ENCODE peak calls at places on chromosomes 13 and 19, in four cellular contexts. T is NCI-H1092; J is activated naive CD8-positive, alpha-beta T cell treated with anti-CD3 and anti-CD28 coated beads for 36 hours; Z is aorta. A is an unnamed sample.

GRCh38 chr19:51457351-51458013 is 772 bp downstream of the SIGLEC8 start:
- DNase-seq in T (no peak), J (no peak), Z (no peak), A (no peak)

GRCh38 chr19:2289714-2290435 is 7.9 kb upstream of the PEAK3 start:
- DNase-seq in Z (peak; percentile 77), J (peak; percentile 49), T (no peak), A (peak; percentile 78)

GRCh38 chr13:50580684-50581305 is 262.7 kb downstream of the DLEU7 start:
- DNase-seq in J (no peak), Z (no peak), T (no peak), A (no peak)

GRCh38 chr13:65856464-65856863 is 1373.7 kb downstream of the PCDH9 start:
- DNase-seq in T (no peak), J (no peak), Z (no peak), A (no peak)

GRCh38 chr13:97853550-97853949 is 99.9 kb upstream of the IPO5 start:
- DNase-seq in T (no peak), Z (no peak), J (no peak), A (no peak)

GRCh38 chr13:79492313-79492798 is 11.4 kb downstream of the NDFIP2 start:
- DNase-seq in Z (no peak), T (no peak), J (no peak), A (no peak)

GRCh38 chr13:29808264-29808663 is 42.2 kb downstream of the UBL3 start:
- DNase-seq in T (no peak), Z (no peak), J (no peak), A (no peak)

GRCh38 chr13:69585656-69586055 is 522.0 kb upstream of the ATXN8OS start:
- DNase-seq in Z (no peak), T (no peak), J (no peak), A (no peak)

GRCh38 chr13:95704510-95704909 is 27.6 kb downstream of the DNAJC3 start:
- DNase-seq in J (no peak), Z (no peak), T (no peak), A (no peak)

GRCh38 chr13:94641432-94641941 is 39.8 kb downstream of the GPR180 start:
- DNase-seq in Z (no peak), T (peak; percentile 81), J (no peak), A (no peak)

GRCh38 chr19:55519461-55520311 is 17.2 kb downstream of the SBK2 start:
- DNase-seq in J (no peak), T (no peak), Z (no peak), A (no peak)

GRCh38 chr13:113152894-113153809 is 5.3 kb upstream of the PROZ start:
- DNase-seq in Z (peak; percentile 68), T (no peak), J (peak; percentile 18), A (peak; percentile 77)

GRCh38 chr19:39557791-39558622 is 18.0 kb upstream of the EID2 start:
- DNase-seq in J (no peak), Z (no peak), T (no peak), A (no peak)

GRCh38 chr19:33639034-33639681 is 17.4 kb downstream of the CHST8 start:
- DNase-seq in Z (no peak), T (no peak), J (no peak), A (no peak)

GRCh38 chr19:17510220-17510993 is 1.0 kb upstream of the PGLS start:
- DNase-seq in J (no peak), T (no peak), Z (no peak), A (no peak)

A was measured in Right ventricle myocardium superior.